ENCODE peak calls at places on chromosomes 5 and 9, in six cellular contexts. D is A549, W is K562, F is HepG2, V is upper lobe of left lung, C is GM12878. J is an unnamed sample. For H3K4me1, the result is how much of the 10 kb centered on the place peaks cover.

GRCh38 chr5:139676951-139677367 is 28.8 kb downstream of the CXXC5 start:
- ATAC-seq in D (no peak), W (no peak), F (no peak), V (no peak), C (no peak), J (peak)

GRCh38 chr5:75108931-75109596 is 56.7 kb upstream of the GCNT4 start:
- ATAC-seq in D (no peak), W (no peak), F (no peak), V (no peak), C (no peak), J (no peak)

GRCh38 chr9:81529556-81530193 is 159.7 kb downstream of the TLE1 start:
- ATAC-seq in D (peak), W (no peak), F (no peak), V (no peak), C (no peak), J (peak)

GRCh38 chr5:92939428-92939827 is 641.6 kb downstream of the NR2F1-AS1 start:
- ATAC-seq in D (no peak), W (no peak), F (no peak), V (no peak), C (no peak), J (no peak)

GRCh38 chr9:21030389-21031035 is 928 bp downstream of the HACD4 start:
- ATAC-seq in D (peak), W (no peak), F (no peak), V (peak), C (peak), J (peak)

GRCh38 chr9:78769684-78770083 is 472.8 kb downstream of the PSAT1 start:
- ATAC-seq in D (peak), W (no peak), F (no peak), V (peak), C (no peak), J (no peak)

GRCh38 chr9:18658764-18659705 is 185.1 kb downstream of the ADAMTSL1 start:
- ATAC-seq in D (no peak), W (no peak), F (no peak), V (no peak), C (no peak), J (no peak)

GRCh38 chr5:155316310-155316709 is 302.8 kb downstream of the KIF4B start:
- ATAC-seq in D (no peak), W (no peak), F (no peak), V (no peak), C (no peak), J (no peak)

GRCh38 chr9:106727969-106728368 is 135.0 kb upstream of the ZNF462 start:
- ATAC-seq in D (no peak), W (no peak), F (no peak), V (no peak), C (no peak), J (no peak)

GRCh38 chr5:80182802-80183645 is 72.8 kb downstream of the SERINC5 start:
- ATAC-seq in D (no peak), W (peak), F (no peak), V (no peak), C (peak), J (no peak)

GRCh38 chr9:136607334-136607919 is 55.3 kb upstream of the EGFL7 start:
- ATAC-seq in D (no peak), W (peak), F (no peak), V (no peak), C (no peak), J (no peak)

GRCh38 chr5:149803153-149803552 is 73.0 kb downstream of the PPARGC1B start:
- ATAC-seq in D (no peak), W (no peak), F (no peak), V (no peak), C (no peak), J (no peak)

GRCh38 chr9:108439967-108440366 is 415.8 kb downstream of the ACTL7B start:
- ATAC-seq in D (no peak), W (no peak), F (no peak), V (no peak), C (no peak), J (peak)

GRCh38 chr5:160657622-160658458 is 194.2 kb downstream of the ATP10B start:
- ATAC-seq in D (no peak), W (no peak), F (no peak), V (no peak), C (no peak), J (no peak)

GRCh38 chr9:123284658-123285057 is 16.3 kb upstream of the STRBP start:
- ATAC-seq in D (no peak), W (no peak), F (no peak), V (no peak), C (no peak), J (no peak)

GRCh38 chr9:93305497-93306020 is 121.6 kb downstream of the WNK2 start:
- ATAC-seq in D (no peak), W (no peak), F (no peak), V (no peak), C (no peak), J (no peak)

GRCh38 chr5:68240196-68240595 is 24.6 kb downstream of the PIK3R1 start:
- ATAC-seq in D (no peak), W (no peak), F (no peak), V (no peak), C (peak), J (no peak)

GRCh38 chr5:134077926-134078580 is 36.4 kb upstream of the TCF7 start:
- ATAC-seq in D (no peak), W (no peak), F (peak), V (peak), C (peak), J (no peak)

GRCh38 chr9:459491-460444 is 245.1 kb downstream of the DOCK8 start:
- ATAC-seq in D (no peak), W (no peak), F (no peak), V (no peak), C (peak), J (no peak)

GRCh38 chr5:168528521-168529360 is at the start of gene FBLL1:
- ATAC-seq in D (peak), W (peak), F (peak), V (no peak), C (no peak), J (peak)

GRCh38 chr9:137649553-137649952 is 30.7 kb downstream of the EHMT1 start:
- ATAC-seq in D (no peak), W (no peak), F (no peak), V (no peak), C (no peak), J (no peak)

GRCh38 chr5:53429706-53430105 is 50.7 kb upstream of the FST start:
- ATAC-seq in D (no peak), W (no peak), F (no peak), V (no peak), C (no peak), J (no peak)

GRCh38 chr5:10679336-10679988 is 81.6 kb downstream of the DAP start:
- ATAC-seq in D (no peak), W (no peak), F (no peak), V (no peak), C (no peak), J (no peak)

GRCh38 chr9:100091650-100092049 is 7.2 kb downstream of the ERP44 start:
- ATAC-seq in D (no peak), W (no peak), F (no peak), V (no peak), C (peak), J (no peak)

GRCh38 chr5:321726-322251 is 275 bp downstream of the AHRR start:
- ATAC-seq in D (peak), W (no peak), F (no peak), V (no peak), C (peak), J (no peak)

GRCh38 chr5:133227897-133228296 is 176.1 kb downstream of the HSPA4 start:
- ATAC-seq in D (no peak), W (no peak), F (no peak), V (no peak), C (no peak), J (no peak)

GRCh38 chr9:75152416-75152815 is 64.1 kb downstream of the OSTF1 start:
- ATAC-seq in D (no peak), W (no peak), F (no peak), V (peak), C (no peak), J (no peak)

GRCh38 chr9:117430813-117431212 is 16.0 kb upstream of the ASTN2 start:
- ATAC-seq in D (no peak), W (no peak), F (no peak), V (no peak), C (no peak), J (no peak)

GRCh38 chr5:95283022-95283615 is 1.8 kb downstream of the MCTP1 start:
- ATAC-seq in D (no peak), W (no peak), F (no peak), V (no peak), C (no peak), J (no peak)

GRCh38 chr9:14346301-14346721 is 32.4 kb upstream of the NFIB start:
- ATAC-seq in D (no peak), W (no peak), F (no peak), V (no peak), C (no peak), J (no peak)

GRCh38 chr9:14343948-14344547 is 30.1 kb upstream of the NFIB start:
- ATAC-seq in D (no peak), W (no peak), F (no peak), V (no peak), C (no peak), J (no peak)

GRCh38 chr9:14344846-14345585 is 31.1 kb upstream of the NFIB start:
- ATAC-seq in D (no peak), W (no peak), F (no peak), V (no peak), C (no peak), J (no peak)

GRCh38 chr9:14346826-14347407 is 33.0 kb upstream of the NFIB start:
- ATAC-seq in D (no peak), W (no peak), F (no peak), V (peak), C (no peak), J (no peak)

GRCh38 chr9:14345586-14346237 is 31.8 kb upstream of the NFIB start:
- ATAC-seq in D (no peak), W (no peak), F (no peak), V (no peak), C (no peak), J (no peak)
- H3K4me1 ChIP-seq in D (under half), W (under half), F (under half), V (under half), C (under half), J (half or more)

DNA sequence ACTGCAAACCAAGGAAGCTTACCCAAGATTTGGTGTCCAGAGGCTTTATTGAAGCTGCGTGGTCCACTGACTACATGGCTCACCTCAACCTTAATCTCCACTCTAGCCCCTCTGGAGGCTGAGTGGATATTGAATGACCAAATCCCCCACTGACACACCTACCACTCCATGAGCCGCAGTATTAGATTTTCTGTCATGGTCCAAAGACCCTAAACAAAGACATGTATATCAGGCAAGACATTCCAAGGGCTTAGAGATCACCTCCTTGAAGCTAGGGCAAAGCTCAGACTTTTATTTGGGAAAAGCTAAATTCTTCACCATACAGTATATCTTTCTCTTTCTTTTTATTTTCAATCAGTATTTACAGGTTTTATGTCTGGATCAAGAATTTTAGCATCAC is 346.2 kb upstream of the CTNND2 start:
- ATAC-seq in D (no peak), W (no peak), F (no peak), V (no peak), C (no peak), J (no peak)
- TF ChIP-seq EP300 in D (no peak), W (no peak), F (no peak), V (no peak), C (no peak), J (no peak)

GRCh38 chr5:42876375-42876844 is 64.7 kb upstream of the SELENOP start:
- ATAC-seq in D (no peak), W (peak), F (no peak), V (no peak), C (no peak), J (no peak)
- H3K4me3 ChIP-seq in D (no peak), W (no peak), F (no peak), V (no peak), C (no peak), J (no peak)

DNA sequence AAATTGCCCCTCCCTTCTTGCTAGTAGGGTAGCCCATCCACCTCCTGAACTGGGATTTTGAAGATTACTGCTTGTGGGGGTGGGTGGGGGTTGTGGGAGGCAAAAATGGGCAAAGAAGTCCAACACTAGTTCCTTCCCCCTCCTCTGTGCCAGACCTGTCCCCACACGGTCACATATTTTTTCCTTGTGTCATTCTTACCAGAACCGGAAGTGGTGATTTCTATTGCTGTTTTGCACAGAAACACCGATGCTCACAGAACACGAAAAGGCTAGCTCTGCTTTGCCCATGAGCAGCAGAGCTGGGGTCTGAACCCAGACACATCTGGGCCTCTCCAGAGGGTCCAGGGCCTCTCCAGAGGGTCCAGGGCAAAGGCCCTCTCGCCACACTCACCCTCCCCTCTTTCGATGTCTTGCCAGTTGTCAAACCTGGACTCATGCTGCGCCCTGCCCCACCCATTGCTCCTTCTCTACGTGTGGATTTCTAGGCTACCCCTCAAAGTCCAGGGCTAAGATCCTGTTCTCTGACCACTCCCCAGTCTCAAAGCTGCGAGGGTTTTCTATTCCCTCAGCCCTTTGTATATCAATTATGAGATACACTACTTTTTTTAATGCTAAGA is 264.4 kb upstream of the MSX2 start:
- ATAC-seq in D (no peak), W (no peak), F (no peak), V (no peak), C (no peak), J (no peak)
- H3K4me1 ChIP-seq in D (under half), W (under half), F (under half), V (under half), C (under half), J (under half)

DNA sequence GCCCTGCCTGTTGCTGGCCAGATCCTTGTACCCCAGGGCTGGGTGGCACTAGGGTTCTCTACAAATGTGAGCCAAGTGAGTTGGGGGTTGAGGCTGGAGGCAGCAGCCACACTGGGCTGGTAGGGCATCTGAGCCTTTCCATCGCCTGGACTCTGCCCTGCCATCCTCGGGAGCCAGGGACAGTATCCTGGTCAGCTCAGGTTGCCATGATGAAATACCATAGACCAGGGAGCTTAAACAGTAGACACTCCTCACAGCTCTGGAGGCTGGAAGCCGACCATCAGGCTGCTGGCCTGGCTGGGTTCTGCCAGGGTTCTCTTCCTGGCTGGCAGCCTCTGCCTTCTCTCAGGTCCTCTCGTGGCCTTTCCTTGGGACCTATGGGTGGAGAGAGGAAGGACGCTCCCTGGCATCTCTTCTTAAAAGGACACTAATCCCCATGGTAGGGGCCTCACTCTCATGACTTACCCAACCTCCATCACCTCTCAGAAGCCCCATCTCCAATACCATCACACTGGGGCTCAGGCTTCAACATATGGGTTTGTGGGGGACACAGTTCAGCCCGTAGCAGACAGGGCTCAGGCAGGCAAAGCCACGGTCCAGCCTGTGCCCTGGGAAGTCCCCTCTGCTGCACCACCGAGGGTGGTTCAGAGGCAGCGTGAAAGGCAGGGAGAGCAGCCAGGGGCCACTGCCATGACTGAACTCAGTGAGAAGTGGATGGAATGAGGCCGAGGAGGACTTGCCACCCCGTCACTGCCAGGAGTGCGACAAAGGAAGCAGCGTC is 50.1 kb downstream of the HMCN2 start:
- ATAC-seq in D (no peak), W (no peak), F (peak), V (no peak), C (peak), J (no peak)
- TF ChIP-seq EP300 in D (no peak), W (no peak), F (no peak), V (no peak), C (no peak), J (no peak)

GRCh38 chr5:90504743-90505142 is 24.6 kb downstream of the LYSMD3 start:
- ATAC-seq in D (no peak), W (no peak), F (no peak), V (no peak), C (no peak), J (no peak)
- H3K4me3 ChIP-seq in D (no peak), W (no peak), F (no peak), V (no peak), C (no peak), J (no peak)